ENCODE peak calls at places on chromosomes 2 and 18, in seven cellular contexts. One of them, this sample, is unnamed.

GRCh38 chr2:18993756-18994155 is 364.7 kb downstream of the OSR1 start:
- DNase-seq in iris pigment epithelial cell: peak; percentile 30
- DNase-seq in stimulated activated naive CD4-positive, alpha-beta T cell: no peak
- DNase-seq in GM12865: no peak
- DNase-seq in HFFc6: no peak
- DNase-seq in PC-3: no peak
- DNase-seq in A549: no peak
- DNase-seq in this sample: no peak

GRCh38 chr2:127362971-127363370 is 24.8 kb downstream of the MAP3K2 start:
- DNase-seq in PC-3: no peak
- DNase-seq in A549: no peak
- DNase-seq in iris pigment epithelial cell: peak; percentile 75
- DNase-seq in GM12865: no peak
- DNase-seq in stimulated activated naive CD4-positive, alpha-beta T cell: no peak
- DNase-seq in HFFc6: no peak
- DNase-seq in this sample: no peak

GRCh38 chr2:99488587-99488998 is 1.2 kb downstream of the REV1 start:
- DNase-seq in HFFc6: peak; percentile 20
- DNase-seq in iris pigment epithelial cell: peak; percentile 54
- DNase-seq in GM12865: peak; percentile 50
- DNase-seq in stimulated activated naive CD4-positive, alpha-beta T cell: no peak
- DNase-seq in PC-3: peak; percentile 54
- DNase-seq in A549: no peak
- DNase-seq in this sample: no peak

GRCh38 chr18:3297025-3297984 is 35.4 kb downstream of the MYL12B start:
- DNase-seq in HFFc6: peak; percentile 23
- DNase-seq in iris pigment epithelial cell: peak; percentile 96
- DNase-seq in GM12865: peak; percentile 95
- DNase-seq in PC-3: peak; percentile 99
- DNase-seq in A549: peak; percentile 34
- DNase-seq in stimulated activated naive CD4-positive, alpha-beta T cell: peak; percentile 83
- DNase-seq in this sample: no peak

GRCh38 chr2:230938516-230939065 is 13.5 kb upstream of the GPR55 start:
- DNase-seq in HFFc6: no peak
- DNase-seq in A549: no peak
- DNase-seq in stimulated activated naive CD4-positive, alpha-beta T cell: no peak
- DNase-seq in GM12865: no peak
- DNase-seq in iris pigment epithelial cell: no peak
- DNase-seq in PC-3: no peak
- DNase-seq in this sample: no peak

GRCh38 chr2:4745596-4745995 is 946.6 kb upstream of the SOX11 start:
- DNase-seq in iris pigment epithelial cell: no peak
- DNase-seq in A549: no peak
- DNase-seq in GM12865: no peak
- DNase-seq in stimulated activated naive CD4-positive, alpha-beta T cell: no peak
- DNase-seq in HFFc6: no peak
- DNase-seq in PC-3: no peak
- DNase-seq in this sample: no peak

GRCh38 chr2:206062724-206063123 is 23.2 kb downstream of the INO80D start:
- DNase-seq in A549: no peak
- DNase-seq in PC-3: no peak
- DNase-seq in stimulated activated naive CD4-positive, alpha-beta T cell: no peak
- DNase-seq in iris pigment epithelial cell: no peak
- DNase-seq in GM12865: no peak
- DNase-seq in HFFc6: no peak
- DNase-seq in this sample: no peak

GRCh38 chr18:54772081-54772480 is 56.2 kb upstream of the RAB27B start:
- DNase-seq in iris pigment epithelial cell: no peak
- DNase-seq in A549: no peak
- DNase-seq in GM12865: no peak
- DNase-seq in HFFc6: no peak
- DNase-seq in PC-3: no peak
- DNase-seq in stimulated activated naive CD4-positive, alpha-beta T cell: no peak
- DNase-seq in this sample: peak; percentile 65

GRCh38 chr2:12501469-12502147 is 215.1 kb upstream of the TRIB2 start:
- DNase-seq in stimulated activated naive CD4-positive, alpha-beta T cell: no peak
- DNase-seq in iris pigment epithelial cell: no peak
- DNase-seq in PC-3: peak; percentile 27
- DNase-seq in GM12865: peak; percentile 91
- DNase-seq in A549: no peak
- DNase-seq in HFFc6: no peak
- DNase-seq in this sample: no peak

GRCh38 chr2:200770847-200771246 is 40.9 kb upstream of the BZW1 start:
- DNase-seq in A549: no peak
- DNase-seq in PC-3: no peak
- DNase-seq in iris pigment epithelial cell: no peak
- DNase-seq in stimulated activated naive CD4-positive, alpha-beta T cell: no peak
- DNase-seq in GM12865: no peak
- DNase-seq in HFFc6: no peak
- DNase-seq in this sample: no peak